ENCODE peak calls at places on chromosomes 6 and 20, in seven cellular contexts. A, E, G, W, C, F and L are unnamed samples.

GRCh38 chr6:158031445-158032353 is 50.0 kb downstream of the SYNJ2 start:
- DNase-seq in G (no peak), C (peak; percentile 16), A (peak; percentile 99), F (peak; percentile 95), E (no peak), W (no peak), L (peak; percentile 92)

GRCh38 chr6:86943819-86944407 is 6.6 kb downstream of the HTR1E start:
- DNase-seq in W (no peak), A (no peak), E (no peak), G (peak; percentile 36), C (no peak), F (no peak), L (no peak)

GRCh38 chr20:44646641-44647274 is 4.7 kb downstream of the ADA start:
- DNase-seq in E (peak; percentile 90), F (peak; percentile 84), G (no peak), C (no peak), A (peak; percentile 46), W (no peak), L (peak; percentile 45)

GRCh38 chr6:100808638-100809275 is 72.4 kb downstream of the ASCC3 start:
- DNase-seq in W (no peak), C (no peak), F (no peak), G (no peak), E (no peak), A (peak; percentile 72), L (peak; percentile 19)

GRCh38 chr6:105675715-105676397 is 273.0 kb upstream of the PREP start:
- DNase-seq in G (no peak), A (peak; percentile 91), F (peak; percentile 34), E (no peak), C (peak; percentile 12), W (no peak), L (peak; percentile 93)

GRCh38 chr20:46227275-46227767 is 81.0 kb downstream of the CDH22 start:
- DNase-seq in F (no peak), A (no peak), E (no peak), C (no peak), G (no peak), W (no peak), L (no peak)

GRCh38 chr6:138129190-138129589 is 22.0 kb upstream of the PERP start:
- DNase-seq in F (no peak), W (no peak), G (no peak), A (no peak), E (no peak), C (no peak), L (no peak)

GRCh38 chr6:157825243-157825904 is 2.3 kb downstream of the SNX9 start:
- DNase-seq in A (peak; percentile 55), C (no peak), G (no peak), F (no peak), E (no peak), W (no peak), L (no peak)

GRCh38 chr6:90483116-90483839 is 103.6 kb downstream of the MAP3K7 start:
- DNase-seq in G (no peak), C (no peak), W (no peak), F (no peak), E (no peak), A (peak; percentile 82), L (peak; percentile 45)

GRCh38 chr6:132764370-132764769 is 6.7 kb upstream of the VNN2 start:
- DNase-seq in W (peak; percentile 21), A (peak; percentile 74), G (peak; percentile 18), C (peak; percentile 61), F (no peak), E (no peak), L (peak; percentile 86)

GRCh38 chr20:25223179-25223661 is 24.7 kb upstream of the PYGB start:
- DNase-seq in A (peak; percentile 74), W (peak; percentile 9), E (no peak), C (peak; percentile 84), F (peak; percentile 90), G (no peak), L (peak; percentile 62)

DNA sequence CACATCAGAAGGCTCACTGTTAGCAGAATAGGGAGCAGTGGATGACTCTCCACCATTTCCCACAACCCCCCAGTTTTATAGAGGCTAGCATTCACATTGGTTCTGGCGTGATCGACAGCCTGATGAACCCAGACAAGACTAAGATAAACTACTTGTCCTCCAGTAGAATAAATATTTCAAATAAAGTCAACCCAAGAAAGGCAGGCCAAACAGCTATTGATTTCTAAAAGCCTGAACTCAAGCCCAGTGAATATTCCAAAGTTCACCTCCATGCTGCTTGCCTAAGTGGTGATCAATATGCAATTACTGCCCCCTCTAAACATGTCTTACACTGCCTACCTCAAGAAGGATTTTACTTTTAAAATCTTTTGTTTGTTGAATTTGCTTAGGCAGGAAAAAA is 104.5 kb downstream of the CTNNBL1 start:
- DNase-seq in G (no peak), W (no peak), C (no peak), E (no peak), F (no peak), A (no peak), L (no peak)
- TF ChIP-seq CTCF in G (no peak), W (no peak), C (no peak), E (no peak), F (no peak), A (no peak), L (no peak)

GRCh38 chr6:8069887-8070286 is 5.7 kb upstream of the BLOC1S5 start:
- DNase-seq in F (no peak), W (no peak), E (no peak), A (no peak), C (no peak), G (no peak), L (no peak)
- H3K4me3 ChIP-seq in F (no peak overlapping the region), W (no peak overlapping the region), E (no peak overlapping the region), A (no peak overlapping the region), C (no peak overlapping the region), G (no peak overlapping the region), L (no peak overlapping the region)

DNA sequence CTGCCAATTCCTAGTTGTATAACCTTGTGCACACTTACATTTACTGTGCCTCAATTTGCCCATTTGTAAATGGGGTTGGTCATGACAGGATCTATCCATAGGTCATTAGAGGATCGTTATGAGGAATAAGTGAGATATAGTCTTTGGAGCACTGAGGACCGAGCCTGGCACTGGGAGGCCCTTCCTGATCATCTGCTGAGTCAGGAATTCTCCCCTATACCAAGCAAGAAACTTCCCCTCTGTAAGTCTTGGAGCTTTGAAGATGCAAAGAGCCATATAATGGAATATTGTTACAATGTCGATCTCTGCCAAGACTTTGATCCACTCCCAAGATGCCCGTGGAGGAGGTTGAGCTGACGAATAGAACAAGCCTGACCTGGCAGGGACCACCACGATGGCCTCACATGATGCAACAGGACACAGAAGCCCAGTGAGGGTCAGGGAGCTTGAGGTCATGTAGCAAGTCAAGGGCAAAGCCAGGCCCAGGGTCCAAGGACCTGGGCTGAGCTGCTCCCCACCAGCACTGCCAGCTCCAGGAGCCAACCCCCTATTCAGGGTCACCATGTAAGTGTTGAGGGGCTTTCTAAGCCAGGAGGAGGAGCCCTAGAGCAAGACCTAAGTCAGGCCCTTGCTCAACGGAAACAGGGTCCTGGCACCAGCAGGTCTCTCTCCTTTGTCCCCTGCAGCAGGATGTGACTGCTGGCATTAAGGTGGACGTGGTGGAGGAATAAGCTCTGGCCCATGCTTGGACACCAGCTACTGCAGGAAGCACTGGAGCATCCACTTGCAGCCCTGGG is 16.7 kb downstream of the PDRG1 start:
- DNase-seq in W (no peak), F (peak; percentile 32), G (no peak), C (no peak), E (no peak), A (no peak), L (no peak)
- TF ChIP-seq CTCF in W (no peak), F (peak; percentile 40), G (no peak), C (no peak), E (no peak), A (no peak), L (no peak)

DNA sequence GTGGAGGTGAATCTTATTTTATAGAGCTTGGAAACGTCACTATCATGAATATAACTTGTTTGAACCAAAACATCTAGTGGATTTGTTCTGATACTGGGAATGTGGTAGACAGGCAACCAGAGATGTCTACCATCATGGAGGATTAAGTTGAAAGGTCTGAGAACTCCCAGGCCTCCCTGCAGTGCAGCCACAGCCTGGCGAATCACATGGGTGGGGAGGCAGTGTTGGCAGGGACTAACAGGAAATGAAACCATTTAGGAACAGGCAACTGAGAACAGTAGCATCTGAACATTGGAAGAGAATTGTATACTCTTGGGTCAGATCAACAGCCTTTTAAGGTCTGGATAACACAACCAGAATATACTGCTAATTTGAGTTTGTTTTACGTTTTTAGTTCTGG is 22.3 kb upstream of the CEP162 start:
- DNase-seq in A (peak; percentile 31), W (no peak), F (no peak), E (no peak), G (no peak), C (no peak), L (no peak)
- H3K4me3 ChIP-seq in A (no peak overlapping the region), W (no peak overlapping the region), F (no peak overlapping the region), E (no peak overlapping the region), G (no peak overlapping the region), C (no peak overlapping the region), L (no peak overlapping the region)

GRCh38 chr6:6503186-6503585 is 85.3 kb upstream of the LY86 start:
- DNase-seq in G (no peak), A (no peak), C (no peak), F (no peak), E (no peak), W (no peak), L (no peak)

GRCh38 chr6:6508603-6509002 is 79.9 kb upstream of the LY86 start:
- DNase-seq in W (no peak), A (no peak), G (no peak), E (no peak), F (no peak), C (no peak), L (no peak)

GRCh38 chr6:6509304-6509703 is 79.2 kb upstream of the LY86 start:
- DNase-seq in E (no peak), W (no peak), C (no peak), A (no peak), G (no peak), F (no peak), L (no peak)

GRCh38 chr6:6505111-6505510 is 83.4 kb upstream of the LY86 start:
- DNase-seq in A (no peak), W (no peak), F (peak; percentile 22), G (no peak), E (no peak), C (no peak), L (no peak)
- TF ChIP-seq CTCF in A (no peak), W (no peak), F (peak; percentile 16), G (no peak), E (no peak), C (no peak), L (no peak)

GRCh38 chr6:31197559-31198305 is 27.2 kb upstream of the POU5F1 start:
- DNase-seq in F (peak; percentile 96), W (peak; percentile 91), G (peak; percentile 92), E (peak; percentile 69), C (peak; percentile 90), A (peak; percentile 71), L (peak; percentile 66)

GRCh38 chr6:31190488-31190887 is 20.0 kb upstream of the POU5F1 start:
- DNase-seq in E (no peak), W (no peak), A (no peak), F (no peak), G (no peak), C (no peak), L (no peak)

GRCh38 chr6:31193206-31193605 is 22.7 kb upstream of the POU5F1 start:
- DNase-seq in E (no peak), G (no peak), A (no peak), F (no peak), C (no peak), W (no peak), L (no peak)

GRCh38 chr6:31194271-31194834 is 23.9 kb upstream of the POU5F1 start:
- DNase-seq in G (no peak), E (no peak), C (no peak), W (no peak), A (no peak), F (no peak), L (no peak)
- H3K4me3 ChIP-seq in G (no peak overlapping the region), E (no peak overlapping the region), C (no peak overlapping the region), W (no peak overlapping the region), A (no peak overlapping the region), F (no peak overlapping the region), L (no peak overlapping the region)